ENCODE peak calls at places on chromosomes 3 and 15, in eight cellular contexts. A, N, T, X, O, B, H and C are unnamed samples.

GRCh38 chr3:45026038-45026437 is at the start of gene CLEC3B:
- DNase-seq in A (no peak), N (no peak), T (peak), X (peak), O (no peak), B (no peak), H (no peak), C (no peak)

GRCh38 chr3:60017631-60018030 is 967.8 kb upstream of the CFAP20DC start:
- DNase-seq in A (peak), N (no peak), T (no peak), X (no peak), O (no peak), B (no peak), H (no peak), C (no peak)

GRCh38 chr15:56168394-56168793 is 75.3 kb downstream of the RFX7 start:
- DNase-seq in A (no peak), N (no peak), T (no peak), X (no peak), O (no peak), B (no peak), H (no peak), C (no peak)

GRCh38 chr15:101170568-101171350 is 81.1 kb downstream of the CHSY1 start:
- DNase-seq in A (no peak), N (no peak), T (no peak), X (no peak), O (no peak), B (no peak), H (no peak), C (no peak)

GRCh38 chr3:143242691-143243090 is 123.1 kb downstream of the CHST2 start:
- DNase-seq in A (no peak), N (no peak), T (no peak), X (no peak), O (no peak), B (no peak), H (no peak), C (no peak)

GRCh38 chr3:159451067-159451466 is 537.6 kb upstream of the IL12A start:
- DNase-seq in A (no peak), N (no peak), T (no peak), X (no peak), O (no peak), B (no peak), H (no peak), C (no peak)

GRCh38 chr15:46502668-46503067 is 867.8 kb downstream of the SQOR start:
- DNase-seq in A (no peak), N (no peak), T (no peak), X (no peak), O (no peak), B (no peak), H (no peak), C (no peak)

GRCh38 chr3:138173769-138174420 is 826 bp downstream of the DBR1 start:
- DNase-seq in A (no peak), N (no peak), T (no peak), X (no peak), O (no peak), B (no peak), H (no peak), C (no peak)

GRCh38 chr3:44439499-44440295 is 37.8 kb downstream of the ZNF445 start:
- DNase-seq in A (peak), N (no peak), T (peak), X (peak), O (no peak), B (no peak), H (peak), C (peak)

GRCh38 chr3:141482250-141482937 is 4.4 kb upstream of the RASA2 start:
- DNase-seq in A (no peak), N (no peak), T (no peak), X (no peak), O (no peak), B (peak), H (no peak), C (no peak)

GRCh38 chr15:75045332-75046015 is 22.1 kb downstream of the PPCDC start:
- DNase-seq in A (no peak), N (no peak), T (no peak), X (no peak), O (no peak), B (no peak), H (no peak), C (no peak)

GRCh38 chr3:191192941-191193340 is 6.1 kb upstream of the OSTN start:
- DNase-seq in A (no peak), N (no peak), T (no peak), X (no peak), O (no peak), B (no peak), H (no peak), C (no peak)

GRCh38 chr3:149340310-149340933 is 7.0 kb upstream of the TM4SF18 start:
- DNase-seq in A (no peak), N (no peak), T (no peak), X (peak), O (no peak), B (no peak), H (no peak), C (no peak)

GRCh38 chr3:16024548-16024947 is 149.9 kb upstream of the GALNT15 start:
- DNase-seq in A (no peak), N (no peak), T (no peak), X (no peak), O (no peak), B (no peak), H (no peak), C (no peak)

GRCh38 chr3:181838940-181839914 is 127.5 kb downstream of the SOX2 start:
- DNase-seq in A (no peak), N (no peak), T (no peak), X (peak), O (no peak), B (no peak), H (no peak), C (no peak)

GRCh38 chr3:64224826-64225606 is at the start of gene PRICKLE2:
- DNase-seq in A (no peak), N (peak), T (peak), X (peak), O (peak), B (no peak), H (peak), C (peak)

GRCh38 chr15:96285306-96285705 is 45.2 kb upstream of the NR2F2 start:
- DNase-seq in A (no peak), N (no peak), T (no peak), X (no peak), O (peak), B (no peak), H (no peak), C (no peak)

GRCh38 chr15:60591491-60592385 is 112.8 kb upstream of the ICE2 start:
- DNase-seq in A (peak), N (no peak), T (peak), X (peak), O (no peak), B (peak), H (peak), C (peak)

GRCh38 chr3:76044601-76045600 is 259.6 kb upstream of the ZNF717 start:
- DNase-seq in A (no peak), N (no peak), T (no peak), X (peak), O (no peak), B (peak), H (peak), C (no peak)

GRCh38 chr15:92902020-92902419 is 1.9 kb downstream of the CHD2 start:
- DNase-seq in A (no peak), N (no peak), T (no peak), X (no peak), O (no peak), B (no peak), H (no peak), C (no peak)

GRCh38 chr3:134251731-134252391 is 1.2 kb upstream of the RYK start:
- DNase-seq in A (no peak), N (no peak), T (no peak), X (no peak), O (no peak), B (no peak), H (no peak), C (no peak)

GRCh38 chr3:134663646-134664456 is 13.0 kb upstream of the KY start:
- DNase-seq in A (no peak), N (no peak), T (no peak), X (no peak), O (no peak), B (no peak), H (no peak), C (no peak)

GRCh38 chr3:195549931-195550519 is 6.9 kb upstream of the PPP1R2 start:
- DNase-seq in A (peak), N (no peak), T (no peak), X (no peak), O (no peak), B (no peak), H (no peak), C (no peak)

GRCh38 chr15:64695571-64695992 is 79.8 kb downstream of the RBPMS2 start:
- DNase-seq in A (no peak), N (no peak), T (no peak), X (no peak), O (no peak), B (no peak), H (no peak), C (no peak)

GRCh38 chr15:97904196-97904572 is 56.3 kb upstream of the ARRDC4 start:
- DNase-seq in A (no peak), N (no peak), T (peak), X (peak), O (no peak), B (peak), H (peak), C (peak)